ENCODE peak calls at places on chromosome 10, in seven cellular contexts. One of them, this sample, is unnamed. For H3K9me3, the result is how much of the 10 kb centered on the place peaks cover.

GRCh38 chr10:114839901-114840300 is 18.3 kb downstream of the FHIP2A start:
- DNase-seq in GM23248: no peak
- DNase-seq in stomach: no peak
- DNase-seq in aorta: no peak
- DNase-seq in Panc1: no peak
- DNase-seq in pancreas: no peak
- DNase-seq in mammary epithelial cell: no peak
- DNase-seq in this sample: no peak

GRCh38 chr10:124173298-124173900 is 80.0 kb upstream of the CHST15 start:
- DNase-seq in pancreas: no peak
- DNase-seq in aorta: no peak
- DNase-seq in Panc1: no peak
- DNase-seq in mammary epithelial cell: no peak
- DNase-seq in GM23248: no peak
- DNase-seq in stomach: no peak
- DNase-seq in this sample: no peak

GRCh38 chr10:50937230-50937907 is 51.9 kb upstream of the A1CF start:
- DNase-seq in stomach: no peak
- DNase-seq in Panc1: peak
- DNase-seq in mammary epithelial cell: peak
- DNase-seq in GM23248: peak
- DNase-seq in pancreas: no peak
- DNase-seq in aorta: no peak
- DNase-seq in this sample: no peak

GRCh38 chr10:12922117-12922900 is 79.2 kb downstream of the CCDC3 start:
- DNase-seq in Panc1: no peak
- DNase-seq in mammary epithelial cell: no peak
- DNase-seq in pancreas: no peak
- DNase-seq in aorta: no peak
- DNase-seq in stomach: no peak
- DNase-seq in GM23248: no peak
- DNase-seq in this sample: no peak

GRCh38 chr10:10533417-10533816 is 484.3 kb upstream of the CELF2 start:
- DNase-seq in stomach: no peak
- DNase-seq in pancreas: no peak
- DNase-seq in mammary epithelial cell: no peak
- DNase-seq in GM23248: peak
- DNase-seq in Panc1: no peak
- DNase-seq in aorta: no peak
- DNase-seq in this sample: peak

GRCh38 chr10:71270301-71270777 is 48.7 kb upstream of the SLC29A3 start:
- DNase-seq in mammary epithelial cell: peak
- DNase-seq in GM23248: peak
- DNase-seq in pancreas: no peak
- DNase-seq in stomach: peak
- DNase-seq in Panc1: peak
- DNase-seq in aorta: no peak
- DNase-seq in this sample: no peak

GRCh38 chr10:4202936-4203335 is 417.9 kb upstream of the KLF6 start:
- DNase-seq in GM23248: no peak
- DNase-seq in mammary epithelial cell: no peak
- DNase-seq in pancreas: no peak
- DNase-seq in aorta: no peak
- DNase-seq in stomach: no peak
- DNase-seq in Panc1: no peak
- DNase-seq in this sample: no peak

GRCh38 chr10:43873717-43874116 is 225.0 kb upstream of the ZNF32 start:
- DNase-seq in stomach: no peak
- DNase-seq in pancreas: no peak
- DNase-seq in mammary epithelial cell: no peak
- DNase-seq in Panc1: no peak
- DNase-seq in aorta: no peak
- DNase-seq in GM23248: no peak
- DNase-seq in this sample: no peak

GRCh38 chr10:121168513-121169216 is 317.5 kb downstream of the WDR11 start:
- DNase-seq in aorta: no peak
- DNase-seq in Panc1: no peak
- DNase-seq in GM23248: no peak
- DNase-seq in pancreas: no peak
- DNase-seq in mammary epithelial cell: no peak
- DNase-seq in stomach: peak
- DNase-seq in this sample: no peak

GRCh38 chr10:125011926-125012705 is 70.2 kb downstream of the ZRANB1 start:
- DNase-seq in mammary epithelial cell: no peak
- DNase-seq in stomach: no peak
- DNase-seq in Panc1: no peak
- DNase-seq in GM23248: peak
- DNase-seq in aorta: peak
- DNase-seq in pancreas: peak
- DNase-seq in this sample: no peak

GRCh38 chr10:994836-995558 is 6.8 kb downstream of the GTPBP4 start:
- DNase-seq in mammary epithelial cell: no peak
- DNase-seq in stomach: no peak
- DNase-seq in pancreas: no peak
- DNase-seq in GM23248: no peak
- DNase-seq in Panc1: no peak
- DNase-seq in aorta: no peak
- DNase-seq in this sample: no peak

GRCh38 chr10:24415455-24416169 is 206.7 kb downstream of the KIAA1217 start:
- DNase-seq in pancreas: peak
- DNase-seq in Panc1: no peak
- DNase-seq in GM23248: peak
- DNase-seq in stomach: peak
- DNase-seq in mammary epithelial cell: peak
- DNase-seq in aorta: peak
- DNase-seq in this sample: no peak

GRCh38 chr10:98301664-98302319 is 33.8 kb upstream of the LOXL4 start:
- DNase-seq in pancreas: no peak
- DNase-seq in aorta: no peak
- DNase-seq in mammary epithelial cell: no peak
- DNase-seq in stomach: no peak
- DNase-seq in GM23248: no peak
- DNase-seq in Panc1: no peak
- DNase-seq in this sample: no peak

GRCh38 chr10:22605168-22605567 is 109.2 kb downstream of the PIP4K2A start:
- DNase-seq in GM23248: peak
- DNase-seq in aorta: no peak
- DNase-seq in stomach: no peak
- DNase-seq in pancreas: no peak
- DNase-seq in Panc1: no peak
- DNase-seq in mammary epithelial cell: peak
- DNase-seq in this sample: no peak

GRCh38 chr10:122642726-122643605 is 56.7 kb downstream of the C10orf120 start:
- DNase-seq in stomach: peak
- DNase-seq in mammary epithelial cell: no peak
- DNase-seq in pancreas: no peak
- DNase-seq in aorta: no peak
- DNase-seq in Panc1: no peak
- DNase-seq in GM23248: no peak
- DNase-seq in this sample: no peak

GRCh38 chr10:31261502-31262311 is 57.3 kb upstream of the ZEB1 start:
- DNase-seq in pancreas: no peak
- DNase-seq in stomach: no peak
- DNase-seq in aorta: no peak
- DNase-seq in GM23248: peak
- DNase-seq in mammary epithelial cell: peak
- DNase-seq in Panc1: no peak
- DNase-seq in this sample: no peak

GRCh38 chr10:91410638-91411367 is 659 bp downstream of the HECTD2 start:
- DNase-seq in stomach: no peak
- DNase-seq in pancreas: no peak
- DNase-seq in GM23248: peak
- DNase-seq in Panc1: no peak
- DNase-seq in aorta: no peak
- DNase-seq in mammary epithelial cell: no peak
- DNase-seq in this sample: no peak

GRCh38 chr10:108688314-108688713 is 1235.0 kb downstream of the XPNPEP1 start:
- DNase-seq in GM23248: no peak
- DNase-seq in stomach: no peak
- DNase-seq in Panc1: no peak
- DNase-seq in pancreas: no peak
- DNase-seq in mammary epithelial cell: no peak
- DNase-seq in aorta: no peak
- DNase-seq in this sample: no peak

GRCh38 chr10:108696792-108697477 is 1226.4 kb downstream of the XPNPEP1 start:
- DNase-seq in GM23248: peak
- DNase-seq in aorta: no peak
- DNase-seq in mammary epithelial cell: no peak
- DNase-seq in Panc1: no peak
- DNase-seq in pancreas: no peak
- DNase-seq in stomach: no peak
- DNase-seq in this sample: no peak

GRCh38 chr10:108685863-108686531 is 1237.3 kb downstream of the XPNPEP1 start:
- DNase-seq in Panc1: no peak
- DNase-seq in stomach: no peak
- DNase-seq in GM23248: no peak
- DNase-seq in mammary epithelial cell: no peak
- DNase-seq in aorta: no peak
- DNase-seq in pancreas: no peak
- DNase-seq in this sample: no peak

GRCh38 chr10:108690530-108690929 is 1232.8 kb downstream of the XPNPEP1 start:
- DNase-seq in mammary epithelial cell: no peak
- DNase-seq in Panc1: no peak
- DNase-seq in pancreas: no peak
- DNase-seq in aorta: no peak
- DNase-seq in stomach: no peak
- DNase-seq in GM23248: no peak
- DNase-seq in this sample: no peak

DNA sequence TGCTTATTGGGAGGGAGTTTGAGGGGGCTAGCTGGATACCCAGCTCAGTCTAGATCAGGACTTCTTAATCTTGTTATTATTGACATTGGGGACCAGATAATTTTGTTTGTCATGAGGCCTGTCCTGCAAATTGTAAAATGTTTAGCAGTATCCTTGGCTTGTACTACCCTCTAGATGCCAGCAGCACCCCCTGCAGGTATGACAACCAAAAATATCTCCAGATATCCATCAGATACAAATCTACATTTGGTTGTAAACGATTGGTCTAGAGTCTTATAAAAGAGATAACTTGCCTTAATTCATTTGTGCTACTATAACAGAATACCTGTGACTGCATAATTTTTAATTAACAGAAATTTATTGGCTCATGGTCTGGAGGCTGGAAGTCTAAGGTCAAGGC is 1232.2 kb downstream of the XPNPEP1 start:
- DNase-seq in stomach: no peak
- DNase-seq in mammary epithelial cell: no peak
- DNase-seq in GM23248: no peak
- DNase-seq in Panc1: no peak
- DNase-seq in pancreas: no peak
- DNase-seq in aorta: no peak
- DNase-seq in this sample: no peak
- H3K9me3 ChIP-seq in stomach: under half
- H3K9me3 ChIP-seq in mammary epithelial cell: under half
- H3K9me3 ChIP-seq in GM23248: under half
- H3K9me3 ChIP-seq in Panc1: under half
- H3K9me3 ChIP-seq in pancreas: under half
- H3K9me3 ChIP-seq in aorta: under half
- H3K9me3 ChIP-seq in this sample: under half

GRCh38 chr10:46068905-46069304 is 22.8 kb upstream of the MSMB start:
- DNase-seq in stomach: no peak
- DNase-seq in aorta: no peak
- DNase-seq in GM23248: no peak
- DNase-seq in Panc1: no peak
- DNase-seq in pancreas: no peak
- DNase-seq in mammary epithelial cell: no peak
- DNase-seq in this sample: no peak

GRCh38 chr10:46068117-46068516 is 22.0 kb upstream of the MSMB start:
- DNase-seq in GM23248: no peak
- DNase-seq in mammary epithelial cell: no peak
- DNase-seq in Panc1: no peak
- DNase-seq in aorta: no peak
- DNase-seq in pancreas: no peak
- DNase-seq in stomach: no peak
- DNase-seq in this sample: no peak

GRCh38 chr10:46073564-46073963 is 27.5 kb upstream of the MSMB start:
- DNase-seq in mammary epithelial cell: no peak
- DNase-seq in pancreas: no peak
- DNase-seq in GM23248: no peak
- DNase-seq in aorta: no peak
- DNase-seq in Panc1: no peak
- DNase-seq in stomach: no peak
- DNase-seq in this sample: no peak

GRCh38 chr10:46069771-46070463 is 23.8 kb upstream of the MSMB start:
- DNase-seq in stomach: no peak
- DNase-seq in Panc1: no peak
- DNase-seq in aorta: no peak
- DNase-seq in mammary epithelial cell: no peak
- DNase-seq in GM23248: no peak
- DNase-seq in pancreas: no peak
- DNase-seq in this sample: no peak

GRCh38 chr10:46070749-46071148 is 24.7 kb upstream of the MSMB start:
- DNase-seq in Panc1: no peak
- DNase-seq in mammary epithelial cell: no peak
- DNase-seq in GM23248: no peak
- DNase-seq in pancreas: no peak
- DNase-seq in aorta: no peak
- DNase-seq in stomach: no peak
- DNase-seq in this sample: no peak
- H3K4me3 ChIP-seq in Panc1: no peak
- H3K4me3 ChIP-seq in mammary epithelial cell: no peak
- H3K4me3 ChIP-seq in GM23248: no peak
- H3K4me3 ChIP-seq in pancreas: no peak
- H3K4me3 ChIP-seq in aorta: no peak
- H3K4me3 ChIP-seq in stomach: no peak
- H3K4me3 ChIP-seq in this sample: no peak

GRCh38 chr10:14128519-14128918 is 202.2 kb downstream of the FRMD4A start:
- DNase-seq in GM23248: no peak
- DNase-seq in pancreas: no peak
- DNase-seq in stomach: no peak
- DNase-seq in Panc1: no peak
- DNase-seq in mammary epithelial cell: no peak
- DNase-seq in aorta: no peak
- DNase-seq in this sample: no peak

GRCh38 chr10:14123066-14123465 is 207.7 kb downstream of the FRMD4A start:
- DNase-seq in stomach: no peak
- DNase-seq in GM23248: peak
- DNase-seq in mammary epithelial cell: no peak
- DNase-seq in aorta: no peak
- DNase-seq in Panc1: no peak
- DNase-seq in pancreas: no peak
- DNase-seq in this sample: no peak

GRCh38 chr10:14125564-14125963 is 205.2 kb downstream of the FRMD4A start:
- DNase-seq in stomach: peak
- DNase-seq in pancreas: no peak
- DNase-seq in GM23248: no peak
- DNase-seq in mammary epithelial cell: no peak
- DNase-seq in Panc1: no peak
- DNase-seq in aorta: no peak
- DNase-seq in this sample: no peak

GRCh38 chr10:14126697-14127440 is 203.9 kb downstream of the FRMD4A start:
- DNase-seq in pancreas: no peak
- DNase-seq in mammary epithelial cell: peak
- DNase-seq in GM23248: peak
- DNase-seq in aorta: no peak
- DNase-seq in stomach: no peak
- DNase-seq in Panc1: no peak
- DNase-seq in this sample: no peak

GRCh38 chr10:14124951-14125350 is 205.8 kb downstream of the FRMD4A start:
- DNase-seq in GM23248: no peak
- DNase-seq in aorta: no peak
- DNase-seq in stomach: no peak
- DNase-seq in Panc1: no peak
- DNase-seq in pancreas: no peak
- DNase-seq in mammary epithelial cell: no peak
- DNase-seq in this sample: no peak
- H3K9me3 ChIP-seq in GM23248: under half
- H3K9me3 ChIP-seq in aorta: under half
- H3K9me3 ChIP-seq in stomach: under half
- H3K9me3 ChIP-seq in Panc1: under half
- H3K9me3 ChIP-seq in pancreas: under half
- H3K9me3 ChIP-seq in mammary epithelial cell: under half
- H3K9me3 ChIP-seq in this sample: under half

GRCh38 chr10:112184379-112184778 is 814 bp upstream of the GPAM start:
- DNase-seq in Panc1: no peak
- DNase-seq in mammary epithelial cell: no peak
- DNase-seq in GM23248: peak
- DNase-seq in aorta: no peak
- DNase-seq in pancreas: no peak
- DNase-seq in stomach: no peak
- DNase-seq in this sample: no peak
- H3K4me3 ChIP-seq in Panc1: peak
- H3K4me3 ChIP-seq in mammary epithelial cell: peak
- H3K4me3 ChIP-seq in GM23248: peak
- H3K4me3 ChIP-seq in aorta: peak
- H3K4me3 ChIP-seq in pancreas: peak
- H3K4me3 ChIP-seq in stomach: peak
- H3K4me3 ChIP-seq in this sample: peak

This sample was measured in keratinocyte.